ENCODE peak calls at places on chromosomes 11 and 22, in six cellular contexts. T is mesenchymal stem cell, A is IMR-90, C is neuronal stem cell, K is mesendoderm, Z is H1. J is an unnamed sample.

GRCh38 chr11:67291481-67292381 is 2.6 kb downstream of the ANKRD13D start:
- DNase-seq in C (no peak), Z (no peak), T (no peak), A (no peak), K (no peak), J (no peak)

GRCh38 chr22:24503137-24503850 is 8.2 kb downstream of the UPB1 start:
- DNase-seq in A (peak), T (peak), C (no peak), Z (peak), K (peak), J (peak)

GRCh38 chr11:9315078-9315688 is 790 bp upstream of the TMEM41B start:
- DNase-seq in C (no peak), Z (no peak), K (no peak), A (peak), T (no peak), J (no peak)

GRCh38 chr11:115522302-115522701 is 18.1 kb upstream of the CADM1 start:
- DNase-seq in C (no peak), T (no peak), K (no peak), A (no peak), Z (no peak), J (no peak)

GRCh38 chr11:128407962-128408361 is 179.4 kb downstream of the ETS1 start:
- DNase-seq in K (peak), T (peak), Z (no peak), C (no peak), A (peak), J (no peak)

GRCh38 chr22:17266261-17266971 is 47.2 kb upstream of the ADA2 start:
- DNase-seq in K (peak), T (peak), Z (peak), C (peak), A (no peak), J (peak)

GRCh38 chr11:68579455-68579854 is 104.9 kb upstream of the GAL start:
- DNase-seq in T (no peak), C (no peak), K (no peak), Z (no peak), A (peak), J (no peak)

GRCh38 chr11:70678931-70679900 is 280.9 kb downstream of the CTTN start:
- DNase-seq in Z (no peak), T (no peak), K (no peak), C (no peak), A (no peak), J (no peak)

GRCh38 chr22:44889233-44889878 is 120.4 kb downstream of the PHF21B start:
- DNase-seq in A (no peak), C (no peak), T (no peak), K (peak), Z (no peak), J (no peak)

GRCh38 chr11:76232026-76232665 is 25.8 kb upstream of the WNT11 start:
- DNase-seq in A (no peak), K (no peak), Z (no peak), C (no peak), T (no peak), J (no peak)

GRCh38 chr11:71183878-71184277 is 68.5 kb downstream of the SHANK2 start:
- DNase-seq in T (no peak), C (no peak), K (no peak), A (no peak), Z (no peak), J (peak)

GRCh38 chr22:20532256-20532993 is 25.0 kb downstream of the MED15 start:
- DNase-seq in C (no peak), Z (no peak), A (no peak), K (no peak), T (no peak), J (no peak)

GRCh38 chr22:25085930-25086901 is 113.4 kb upstream of the CRYBB3 start:
- DNase-seq in T (peak), A (no peak), K (no peak), C (no peak), Z (no peak), J (no peak)

GRCh38 chr22:17162731-17163130 is 3.7 kb upstream of the HDHD5 start:
- DNase-seq in Z (no peak), A (no peak), K (no peak), T (no peak), C (no peak), J (no peak)

GRCh38 chr22:23791737-23792645 is 5.2 kb downstream of the SMARCB1 start:
- DNase-seq in Z (no peak), C (no peak), K (no peak), T (no peak), A (no peak), J (no peak)

GRCh38 chr11:64438986-64439771 is 80.2 kb downstream of the RPS6KA4 start:
- DNase-seq in K (peak), A (no peak), Z (no peak), C (no peak), T (no peak), J (no peak)

GRCh38 chr11:117392979-117393378 is 65.3 kb downstream of the CEP164 start:
- DNase-seq in K (no peak), C (no peak), T (no peak), A (no peak), Z (no peak), J (no peak)

GRCh38 chr11:117392001-117392690 is 64.5 kb downstream of the CEP164 start:
- DNase-seq in T (no peak), Z (no peak), A (no peak), K (no peak), C (no peak), J (no peak)

GRCh38 chr11:117387992-117388765 is 60.5 kb downstream of the CEP164 start:
- DNase-seq in K (no peak), Z (no peak), C (no peak), A (peak), T (peak), J (no peak)

GRCh38 chr11:117390743-117391142 is 63.1 kb downstream of the CEP164 start:
- DNase-seq in T (no peak), K (no peak), C (no peak), Z (no peak), A (no peak), J (no peak)

GRCh38 chr11:117391181-117391580 is 63.5 kb downstream of the CEP164 start:
- DNase-seq in C (no peak), K (no peak), A (no peak), Z (no peak), T (no peak), J (no peak)
- H2BK120ac ChIP-seq in C (no peak), K (no peak), A (no peak), Z (no peak), T (no peak), J (no peak)

GRCh38 chr11:2100361-2101170 is 38.6 kb downstream of the IGF2 start:
- DNase-seq in K (no peak), A (no peak), Z (no peak), T (no peak), C (no peak), J (peak)
- H3K18ac ChIP-seq in K (no peak), A (no peak), Z (no peak), T (peak), C (peak), J (no peak)

DNA sequence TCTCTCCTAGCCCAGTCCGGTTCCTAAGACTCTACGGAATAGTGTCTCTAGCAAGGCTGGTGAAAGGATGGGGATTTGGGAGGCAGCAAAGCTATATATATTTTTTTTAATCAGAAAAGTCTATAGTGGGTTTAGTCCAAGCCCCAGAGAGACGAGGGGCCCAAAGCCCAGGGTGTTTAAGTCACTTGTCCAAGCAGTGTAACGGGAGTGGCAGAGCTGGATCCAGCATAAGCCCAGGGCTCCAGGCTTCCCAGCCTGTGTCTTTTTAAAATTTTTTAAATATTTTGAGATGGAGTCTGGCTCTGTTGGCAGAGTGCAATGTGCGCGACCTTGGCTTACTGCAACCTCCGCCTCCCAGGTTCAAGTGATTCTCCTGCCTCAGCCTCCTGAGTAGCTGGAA is 6.8 kb downstream of the GRIK4 start:
- DNase-seq in Z (no peak), A (no peak), C (no peak), K (no peak), T (no peak), J (no peak)
- H3K27ac ChIP-seq in Z (no peak), A (peak), C (no peak), K (no peak), T (no peak), J (no peak)

DNA sequence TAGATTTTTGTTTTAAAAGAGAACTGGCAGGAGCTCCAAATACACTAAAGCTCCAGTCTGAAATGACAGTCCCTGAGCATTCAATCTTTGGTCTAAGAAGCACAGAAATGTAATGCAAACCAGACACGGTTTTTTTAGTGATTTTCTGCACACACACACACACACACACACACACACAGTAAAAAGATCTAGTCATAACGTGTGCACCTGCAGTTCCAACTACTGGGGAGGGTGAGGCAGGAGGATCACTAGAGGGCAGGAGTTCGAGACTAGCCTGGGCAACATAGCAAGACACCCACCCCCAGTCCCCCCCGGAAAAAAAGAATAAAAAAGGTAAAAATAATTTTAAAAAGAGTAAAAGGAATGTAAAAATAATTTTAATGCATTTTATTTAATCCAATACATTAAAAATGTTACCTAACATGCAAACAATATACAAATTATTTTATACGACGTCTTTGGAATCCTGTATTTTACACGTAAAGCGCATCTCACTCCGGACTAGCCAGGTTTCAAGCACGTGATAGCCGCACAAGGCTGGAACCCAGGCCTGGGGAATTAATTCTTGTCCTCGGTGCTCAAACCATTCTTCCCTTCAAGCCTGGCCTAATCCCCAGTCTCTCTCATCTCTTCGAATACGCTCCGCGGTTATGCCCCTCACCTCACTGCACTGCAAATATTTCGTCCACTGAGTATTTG is 762 bp upstream of the TBC1D22A start:
- DNase-seq in A (peak), T (no peak), C (peak), K (peak), Z (no peak), J (no peak)
- H2BK120ac ChIP-seq in A (peak), T (no peak), C (no peak), K (no peak), Z (no peak), J (no peak)

J was measured in H9.